ENCODE peak calls at places on chromosomes 2 and 18, in ten cellular contexts. One of them, this sample, is unnamed.

GRCh38 chr18:49017813-49018552 is 67.2 kb upstream of the SMAD7 start:
- DNase-seq in pulmonary artery endothelial cell: no peak
- DNase-seq in AG09309: no peak
- DNase-seq in central memory CD4-positive, alpha-beta T cell: no peak
- DNase-seq in stimulated activated CD4-positive, alpha-beta T cell treated with anti-CD3 and anti-CD28 coated beads, Interleukin-15, amount 100 ng/mL, for 24 hours: no peak
- DNase-seq in pancreas: no peak
- DNase-seq in fibroblast of the aortic adventitia: no peak
- DNase-seq in fibroblast of the conjunctiva: no peak
- DNase-seq in left colon: no peak
- DNase-seq in glutamatergic neuron: no peak
- DNase-seq in this sample: no peak

GRCh38 chr2:97718051-97718882 is 4.9 kb downstream of the ZAP70 start:
- DNase-seq in pulmonary artery endothelial cell: no peak
- DNase-seq in AG09309: no peak
- DNase-seq in central memory CD4-positive, alpha-beta T cell: peak; percentile 78
- DNase-seq in stimulated activated CD4-positive, alpha-beta T cell treated with anti-CD3 and anti-CD28 coated beads, Interleukin-15, amount 100 ng/mL, for 24 hours: peak; percentile 84
- DNase-seq in pancreas: peak; percentile 51
- DNase-seq in fibroblast of the aortic adventitia: no peak
- DNase-seq in fibroblast of the conjunctiva: no peak
- DNase-seq in left colon: no peak
- DNase-seq in glutamatergic neuron: no peak
- DNase-seq in this sample: peak; percentile 49

GRCh38 chr2:3535794-3536681 is 16.7 kb upstream of the ADI1 start:
- DNase-seq in pulmonary artery endothelial cell: peak; percentile 49
- DNase-seq in AG09309: peak; percentile 72
- DNase-seq in central memory CD4-positive, alpha-beta T cell: no peak
- DNase-seq in stimulated activated CD4-positive, alpha-beta T cell treated with anti-CD3 and anti-CD28 coated beads, Interleukin-15, amount 100 ng/mL, for 24 hours: no peak
- DNase-seq in pancreas: peak; percentile 59
- DNase-seq in fibroblast of the aortic adventitia: peak; percentile 89
- DNase-seq in fibroblast of the conjunctiva: peak; percentile 48
- DNase-seq in left colon: peak; percentile 50
- DNase-seq in glutamatergic neuron: no peak
- DNase-seq in this sample: no peak

GRCh38 chr2:177551989-177552413 is 159.4 kb downstream of the AGPS start:
- DNase-seq in pulmonary artery endothelial cell: no peak
- DNase-seq in AG09309: no peak
- DNase-seq in central memory CD4-positive, alpha-beta T cell: no peak
- DNase-seq in stimulated activated CD4-positive, alpha-beta T cell treated with anti-CD3 and anti-CD28 coated beads, Interleukin-15, amount 100 ng/mL, for 24 hours: no peak
- DNase-seq in pancreas: peak; percentile 81
- DNase-seq in fibroblast of the aortic adventitia: peak; percentile 23
- DNase-seq in fibroblast of the conjunctiva: no peak
- DNase-seq in left colon: no peak
- DNase-seq in glutamatergic neuron: no peak
- DNase-seq in this sample: no peak

GRCh38 chr2:179677746-179678505 is 183.5 kb downstream of the ZNF385B start:
- DNase-seq in pulmonary artery endothelial cell: no peak
- DNase-seq in AG09309: no peak
- DNase-seq in central memory CD4-positive, alpha-beta T cell: no peak
- DNase-seq in stimulated activated CD4-positive, alpha-beta T cell treated with anti-CD3 and anti-CD28 coated beads, Interleukin-15, amount 100 ng/mL, for 24 hours: no peak
- DNase-seq in pancreas: no peak
- DNase-seq in fibroblast of the aortic adventitia: peak; percentile 31
- DNase-seq in fibroblast of the conjunctiva: no peak
- DNase-seq in left colon: no peak
- DNase-seq in glutamatergic neuron: no peak
- DNase-seq in this sample: no peak

GRCh38 chr2:201157694-201158093 is 25.2 kb upstream of the CASP10 start:
- DNase-seq in pulmonary artery endothelial cell: no peak
- DNase-seq in AG09309: no peak
- DNase-seq in central memory CD4-positive, alpha-beta T cell: no peak
- DNase-seq in stimulated activated CD4-positive, alpha-beta T cell treated with anti-CD3 and anti-CD28 coated beads, Interleukin-15, amount 100 ng/mL, for 24 hours: no peak
- DNase-seq in pancreas: no peak
- DNase-seq in fibroblast of the aortic adventitia: no peak
- DNase-seq in fibroblast of the conjunctiva: no peak
- DNase-seq in left colon: no peak
- DNase-seq in glutamatergic neuron: no peak
- DNase-seq in this sample: no peak

GRCh38 chr2:232563580-232563979 is 13.1 kb downstream of the EIF4E2 start:
- DNase-seq in pulmonary artery endothelial cell: no peak
- DNase-seq in AG09309: no peak
- DNase-seq in central memory CD4-positive, alpha-beta T cell: no peak
- DNase-seq in stimulated activated CD4-positive, alpha-beta T cell treated with anti-CD3 and anti-CD28 coated beads, Interleukin-15, amount 100 ng/mL, for 24 hours: no peak
- DNase-seq in pancreas: no peak
- DNase-seq in fibroblast of the aortic adventitia: peak; percentile 28
- DNase-seq in fibroblast of the conjunctiva: no peak
- DNase-seq in left colon: no peak
- DNase-seq in glutamatergic neuron: no peak
- DNase-seq in this sample: no peak

GRCh38 chr2:42784204-42784880 is 8.0 kb downstream of the HAAO start:
- DNase-seq in pulmonary artery endothelial cell: no peak
- DNase-seq in AG09309: no peak
- DNase-seq in central memory CD4-positive, alpha-beta T cell: no peak
- DNase-seq in stimulated activated CD4-positive, alpha-beta T cell treated with anti-CD3 and anti-CD28 coated beads, Interleukin-15, amount 100 ng/mL, for 24 hours: no peak
- DNase-seq in pancreas: peak; percentile 54
- DNase-seq in fibroblast of the aortic adventitia: no peak
- DNase-seq in fibroblast of the conjunctiva: no peak
- DNase-seq in left colon: no peak
- DNase-seq in glutamatergic neuron: no peak
- DNase-seq in this sample: no peak

GRCh38 chr2:186624276-186624675 is 34.4 kb downstream of the ITGAV start:
- DNase-seq in pulmonary artery endothelial cell: no peak
- DNase-seq in AG09309: no peak
- DNase-seq in central memory CD4-positive, alpha-beta T cell: no peak
- DNase-seq in stimulated activated CD4-positive, alpha-beta T cell treated with anti-CD3 and anti-CD28 coated beads, Interleukin-15, amount 100 ng/mL, for 24 hours: no peak
- DNase-seq in pancreas: no peak
- DNase-seq in fibroblast of the aortic adventitia: no peak
- DNase-seq in fibroblast of the conjunctiva: no peak
- DNase-seq in left colon: no peak
- DNase-seq in glutamatergic neuron: no peak
- DNase-seq in this sample: no peak

GRCh38 chr2:112150851-112151250 is 12.7 kb downstream of the FBLN7 start:
- DNase-seq in pulmonary artery endothelial cell: no peak
- DNase-seq in AG09309: no peak
- DNase-seq in central memory CD4-positive, alpha-beta T cell: no peak
- DNase-seq in stimulated activated CD4-positive, alpha-beta T cell treated with anti-CD3 and anti-CD28 coated beads, Interleukin-15, amount 100 ng/mL, for 24 hours: no peak
- DNase-seq in pancreas: no peak
- DNase-seq in fibroblast of the aortic adventitia: no peak
- DNase-seq in fibroblast of the conjunctiva: no peak
- DNase-seq in left colon: no peak
- DNase-seq in glutamatergic neuron: no peak
- DNase-seq in this sample: no peak

GRCh38 chr18:36786686-36787085 is 42.1 kb downstream of the TPGS2 start:
- DNase-seq in pulmonary artery endothelial cell: no peak
- DNase-seq in AG09309: peak; percentile 52
- DNase-seq in central memory CD4-positive, alpha-beta T cell: no peak
- DNase-seq in stimulated activated CD4-positive, alpha-beta T cell treated with anti-CD3 and anti-CD28 coated beads, Interleukin-15, amount 100 ng/mL, for 24 hours: no peak
- DNase-seq in pancreas: no peak
- DNase-seq in fibroblast of the aortic adventitia: peak; percentile 80
- DNase-seq in fibroblast of the conjunctiva: peak; percentile 54
- DNase-seq in left colon: no peak
- DNase-seq in glutamatergic neuron: no peak
- DNase-seq in this sample: no peak

GRCh38 chr18:33744032-33744697 is 166.1 kb downstream of the ASXL3 start:
- DNase-seq in pulmonary artery endothelial cell: no peak
- DNase-seq in AG09309: no peak
- DNase-seq in central memory CD4-positive, alpha-beta T cell: no peak
- DNase-seq in stimulated activated CD4-positive, alpha-beta T cell treated with anti-CD3 and anti-CD28 coated beads, Interleukin-15, amount 100 ng/mL, for 24 hours: no peak
- DNase-seq in pancreas: no peak
- DNase-seq in fibroblast of the aortic adventitia: no peak
- DNase-seq in fibroblast of the conjunctiva: no peak
- DNase-seq in left colon: no peak
- DNase-seq in glutamatergic neuron: no peak
- DNase-seq in this sample: no peak

GRCh38 chr2:216057688-216058193 is 23.9 kb downstream of the PECR start:
- DNase-seq in pulmonary artery endothelial cell: no peak
- DNase-seq in AG09309: peak; percentile 58
- DNase-seq in central memory CD4-positive, alpha-beta T cell: peak; percentile 69
- DNase-seq in stimulated activated CD4-positive, alpha-beta T cell treated with anti-CD3 and anti-CD28 coated beads, Interleukin-15, amount 100 ng/mL, for 24 hours: peak; percentile 57
- DNase-seq in pancreas: no peak
- DNase-seq in fibroblast of the aortic adventitia: no peak
- DNase-seq in fibroblast of the conjunctiva: no peak
- DNase-seq in left colon: peak; percentile 67
- DNase-seq in glutamatergic neuron: no peak
- DNase-seq in this sample: peak; percentile 33

GRCh38 chr2:96832751-96833507 is 10.9 kb downstream of the ANKRD23 start:
- DNase-seq in pulmonary artery endothelial cell: no peak
- DNase-seq in AG09309: no peak
- DNase-seq in central memory CD4-positive, alpha-beta T cell: no peak
- DNase-seq in stimulated activated CD4-positive, alpha-beta T cell treated with anti-CD3 and anti-CD28 coated beads, Interleukin-15, amount 100 ng/mL, for 24 hours: no peak
- DNase-seq in pancreas: peak; percentile 90
- DNase-seq in fibroblast of the aortic adventitia: peak; percentile 37
- DNase-seq in fibroblast of the conjunctiva: no peak
- DNase-seq in left colon: no peak
- DNase-seq in glutamatergic neuron: peak; percentile 74
- DNase-seq in this sample: no peak

This sample was measured in activated T-helper 1 cell treated with anti-CD3 and anti-CD28 coated beads, Interleukin-2, amount 50 U/mL, for 16 hours.